ENCODE peak calls at places on chromosomes 1 and 21, in seven cellular contexts. One of them, this sample, is unnamed.

GRCh38 chr1:66575739-66576138 is 41.8 kb downstream of the SGIP1 start:
- DNase-seq in activated T-helper 1 cell treated with anti-CD3 and anti-CD28 coated beads, Interleukin-2, amount 50 U/mL, for 16 hours: no peak
- DNase-seq in uterus: peak
- DNase-seq in Ammon's horn: peak
- DNase-seq in activated CD8-positive, alpha-beta memory T cell treated with anti-CD3 and anti-CD28 coated beads for 24 hours: no peak
- DNase-seq in skeletal muscle cell: peak
- DNase-seq in mesendoderm: no peak
- DNase-seq in this sample: no peak

GRCh38 chr1:49651136-49651535 is 372.6 kb downstream of the AGBL4 start:
- DNase-seq in mesendoderm: peak
- DNase-seq in skeletal muscle cell: no peak
- DNase-seq in activated CD8-positive, alpha-beta memory T cell treated with anti-CD3 and anti-CD28 coated beads for 24 hours: no peak
- DNase-seq in activated T-helper 1 cell treated with anti-CD3 and anti-CD28 coated beads, Interleukin-2, amount 50 U/mL, for 16 hours: no peak
- DNase-seq in Ammon's horn: no peak
- DNase-seq in uterus: no peak
- DNase-seq in this sample: no peak

GRCh38 chr1:153503766-153504165 is 32.0 kb downstream of the S100A6 start:
- DNase-seq in activated T-helper 1 cell treated with anti-CD3 and anti-CD28 coated beads, Interleukin-2, amount 50 U/mL, for 16 hours: no peak
- DNase-seq in skeletal muscle cell: no peak
- DNase-seq in mesendoderm: no peak
- DNase-seq in activated CD8-positive, alpha-beta memory T cell treated with anti-CD3 and anti-CD28 coated beads for 24 hours: no peak
- DNase-seq in Ammon's horn: no peak
- DNase-seq in uterus: no peak
- DNase-seq in this sample: no peak

GRCh38 chr1:15038232-15039016 is 115.1 kb upstream of the TMEM51 start:
- DNase-seq in activated T-helper 1 cell treated with anti-CD3 and anti-CD28 coated beads, Interleukin-2, amount 50 U/mL, for 16 hours: no peak
- DNase-seq in activated CD8-positive, alpha-beta memory T cell treated with anti-CD3 and anti-CD28 coated beads for 24 hours: no peak
- DNase-seq in mesendoderm: peak
- DNase-seq in uterus: no peak
- DNase-seq in skeletal muscle cell: no peak
- DNase-seq in Ammon's horn: no peak
- DNase-seq in this sample: no peak

GRCh38 chr1:43466403-43466802 is 12.7 kb upstream of the HYI start:
- DNase-seq in Ammon's horn: no peak
- DNase-seq in uterus: no peak
- DNase-seq in activated CD8-positive, alpha-beta memory T cell treated with anti-CD3 and anti-CD28 coated beads for 24 hours: no peak
- DNase-seq in mesendoderm: no peak
- DNase-seq in skeletal muscle cell: no peak
- DNase-seq in activated T-helper 1 cell treated with anti-CD3 and anti-CD28 coated beads, Interleukin-2, amount 50 U/mL, for 16 hours: no peak
- DNase-seq in this sample: no peak

GRCh38 chr1:230350208-230350921 is 75.8 kb downstream of the PGBD5 start:
- DNase-seq in uterus: no peak
- DNase-seq in activated T-helper 1 cell treated with anti-CD3 and anti-CD28 coated beads, Interleukin-2, amount 50 U/mL, for 16 hours: no peak
- DNase-seq in Ammon's horn: no peak
- DNase-seq in activated CD8-positive, alpha-beta memory T cell treated with anti-CD3 and anti-CD28 coated beads for 24 hours: no peak
- DNase-seq in skeletal muscle cell: no peak
- DNase-seq in mesendoderm: no peak
- DNase-seq in this sample: no peak

GRCh38 chr1:41920658-41921057 is 1.9 kb upstream of the HIVEP3 start:
- DNase-seq in mesendoderm: no peak
- DNase-seq in Ammon's horn: no peak
- DNase-seq in activated T-helper 1 cell treated with anti-CD3 and anti-CD28 coated beads, Interleukin-2, amount 50 U/mL, for 16 hours: no peak
- DNase-seq in activated CD8-positive, alpha-beta memory T cell treated with anti-CD3 and anti-CD28 coated beads for 24 hours: no peak
- DNase-seq in uterus: no peak
- DNase-seq in skeletal muscle cell: no peak
- DNase-seq in this sample: no peak

GRCh38 chr1:87685366-87686136 is 356.9 kb downstream of the LMO4 start:
- DNase-seq in activated T-helper 1 cell treated with anti-CD3 and anti-CD28 coated beads, Interleukin-2, amount 50 U/mL, for 16 hours: no peak
- DNase-seq in uterus: no peak
- DNase-seq in Ammon's horn: no peak
- DNase-seq in mesendoderm: no peak
- DNase-seq in activated CD8-positive, alpha-beta memory T cell treated with anti-CD3 and anti-CD28 coated beads for 24 hours: no peak
- DNase-seq in skeletal muscle cell: no peak
- DNase-seq in this sample: peak

GRCh38 chr1:200336111-200336845 is 73.6 kb downstream of the ZNF281 start:
- DNase-seq in activated CD8-positive, alpha-beta memory T cell treated with anti-CD3 and anti-CD28 coated beads for 24 hours: no peak
- DNase-seq in mesendoderm: peak
- DNase-seq in uterus: no peak
- DNase-seq in Ammon's horn: no peak
- DNase-seq in skeletal muscle cell: no peak
- DNase-seq in activated T-helper 1 cell treated with anti-CD3 and anti-CD28 coated beads, Interleukin-2, amount 50 U/mL, for 16 hours: no peak
- DNase-seq in this sample: no peak

GRCh38 chr21:43337901-43338655 is 88.9 kb downstream of the SIK1 start:
- DNase-seq in Ammon's horn: no peak
- DNase-seq in mesendoderm: no peak
- DNase-seq in activated CD8-positive, alpha-beta memory T cell treated with anti-CD3 and anti-CD28 coated beads for 24 hours: no peak
- DNase-seq in activated T-helper 1 cell treated with anti-CD3 and anti-CD28 coated beads, Interleukin-2, amount 50 U/mL, for 16 hours: no peak
- DNase-seq in uterus: no peak
- DNase-seq in skeletal muscle cell: no peak
- DNase-seq in this sample: no peak

GRCh38 chr21:30194701-30195299 is 21.1 kb downstream of the CLDN8 start:
- DNase-seq in activated CD8-positive, alpha-beta memory T cell treated with anti-CD3 and anti-CD28 coated beads for 24 hours: no peak
- DNase-seq in mesendoderm: peak
- DNase-seq in skeletal muscle cell: no peak
- DNase-seq in activated T-helper 1 cell treated with anti-CD3 and anti-CD28 coated beads, Interleukin-2, amount 50 U/mL, for 16 hours: no peak
- DNase-seq in uterus: no peak
- DNase-seq in Ammon's horn: peak
- DNase-seq in this sample: peak

GRCh38 chr1:174743654-174744561 is 255.8 kb upstream of the CACYBP start:
- DNase-seq in mesendoderm: peak
- DNase-seq in Ammon's horn: peak
- DNase-seq in activated CD8-positive, alpha-beta memory T cell treated with anti-CD3 and anti-CD28 coated beads for 24 hours: no peak
- DNase-seq in activated T-helper 1 cell treated with anti-CD3 and anti-CD28 coated beads, Interleukin-2, amount 50 U/mL, for 16 hours: no peak
- DNase-seq in skeletal muscle cell: no peak
- DNase-seq in uterus: no peak
- DNase-seq in this sample: peak

GRCh38 chr1:935751-936231 is 12.1 kb downstream of the SAMD11 start:
- DNase-seq in skeletal muscle cell: no peak
- DNase-seq in uterus: no peak
- DNase-seq in Ammon's horn: no peak
- DNase-seq in mesendoderm: peak
- DNase-seq in activated T-helper 1 cell treated with anti-CD3 and anti-CD28 coated beads, Interleukin-2, amount 50 U/mL, for 16 hours: no peak
- DNase-seq in activated CD8-positive, alpha-beta memory T cell treated with anti-CD3 and anti-CD28 coated beads for 24 hours: no peak
- DNase-seq in this sample: peak

GRCh38 chr1:11184973-11185372 is 4.2 kb upstream of the ANGPTL7 start:
- DNase-seq in Ammon's horn: no peak
- DNase-seq in activated CD8-positive, alpha-beta memory T cell treated with anti-CD3 and anti-CD28 coated beads for 24 hours: no peak
- DNase-seq in activated T-helper 1 cell treated with anti-CD3 and anti-CD28 coated beads, Interleukin-2, amount 50 U/mL, for 16 hours: no peak
- DNase-seq in mesendoderm: no peak
- DNase-seq in uterus: no peak
- DNase-seq in skeletal muscle cell: no peak
- DNase-seq in this sample: no peak

GRCh38 chr1:230308821-230309220 is 117.3 kb downstream of the PGBD5 start:
- DNase-seq in activated CD8-positive, alpha-beta memory T cell treated with anti-CD3 and anti-CD28 coated beads for 24 hours: no peak
- DNase-seq in uterus: no peak
- DNase-seq in activated T-helper 1 cell treated with anti-CD3 and anti-CD28 coated beads, Interleukin-2, amount 50 U/mL, for 16 hours: no peak
- DNase-seq in skeletal muscle cell: no peak
- DNase-seq in mesendoderm: no peak
- DNase-seq in Ammon's horn: no peak
- DNase-seq in this sample: no peak

GRCh38 chr1:113531321-113531720 is 141.0 kb downstream of the MAGI3 start:
- DNase-seq in mesendoderm: no peak
- DNase-seq in activated CD8-positive, alpha-beta memory T cell treated with anti-CD3 and anti-CD28 coated beads for 24 hours: no peak
- DNase-seq in Ammon's horn: no peak
- DNase-seq in skeletal muscle cell: no peak
- DNase-seq in uterus: no peak
- DNase-seq in activated T-helper 1 cell treated with anti-CD3 and anti-CD28 coated beads, Interleukin-2, amount 50 U/mL, for 16 hours: no peak
- DNase-seq in this sample: no peak

GRCh38 chr1:241627453-241628329 is 12.5 kb downstream of the CHML start:
- DNase-seq in activated CD8-positive, alpha-beta memory T cell treated with anti-CD3 and anti-CD28 coated beads for 24 hours: no peak
- DNase-seq in activated T-helper 1 cell treated with anti-CD3 and anti-CD28 coated beads, Interleukin-2, amount 50 U/mL, for 16 hours: no peak
- DNase-seq in uterus: no peak
- DNase-seq in mesendoderm: peak
- DNase-seq in skeletal muscle cell: no peak
- DNase-seq in Ammon's horn: peak
- DNase-seq in this sample: no peak

GRCh38 chr1:154574715-154575114 is 7.1 kb downstream of the CHRNB2 start:
- DNase-seq in skeletal muscle cell: no peak
- DNase-seq in mesendoderm: peak
- DNase-seq in activated CD8-positive, alpha-beta memory T cell treated with anti-CD3 and anti-CD28 coated beads for 24 hours: no peak
- DNase-seq in uterus: no peak
- DNase-seq in activated T-helper 1 cell treated with anti-CD3 and anti-CD28 coated beads, Interleukin-2, amount 50 U/mL, for 16 hours: no peak
- DNase-seq in Ammon's horn: peak
- DNase-seq in this sample: peak

GRCh38 chr1:212514056-212514614 is 81.4 kb downstream of the NENF start:
- DNase-seq in uterus: no peak
- DNase-seq in activated T-helper 1 cell treated with anti-CD3 and anti-CD28 coated beads, Interleukin-2, amount 50 U/mL, for 16 hours: no peak
- DNase-seq in activated CD8-positive, alpha-beta memory T cell treated with anti-CD3 and anti-CD28 coated beads for 24 hours: peak
- DNase-seq in Ammon's horn: peak
- DNase-seq in mesendoderm: peak
- DNase-seq in skeletal muscle cell: no peak
- DNase-seq in this sample: no peak

GRCh38 chr21:26379561-26379960 is 193.5 kb downstream of the CYYR1 start:
- DNase-seq in activated T-helper 1 cell treated with anti-CD3 and anti-CD28 coated beads, Interleukin-2, amount 50 U/mL, for 16 hours: no peak
- DNase-seq in Ammon's horn: no peak
- DNase-seq in skeletal muscle cell: no peak
- DNase-seq in activated CD8-positive, alpha-beta memory T cell treated with anti-CD3 and anti-CD28 coated beads for 24 hours: no peak
- DNase-seq in mesendoderm: no peak
- DNase-seq in uterus: no peak
- DNase-seq in this sample: no peak

GRCh38 chr1:53619811-53620619 is 118.9 kb downstream of the GLIS1 start:
- DNase-seq in uterus: peak
- DNase-seq in activated T-helper 1 cell treated with anti-CD3 and anti-CD28 coated beads, Interleukin-2, amount 50 U/mL, for 16 hours: no peak
- DNase-seq in skeletal muscle cell: no peak
- DNase-seq in activated CD8-positive, alpha-beta memory T cell treated with anti-CD3 and anti-CD28 coated beads for 24 hours: no peak
- DNase-seq in mesendoderm: no peak
- DNase-seq in Ammon's horn: peak
- DNase-seq in this sample: no peak

GRCh38 chr1:45359882-45360513 is 19.8 kb upstream of the MUTYH start:
- DNase-seq in activated CD8-positive, alpha-beta memory T cell treated with anti-CD3 and anti-CD28 coated beads for 24 hours: peak
- DNase-seq in mesendoderm: peak
- DNase-seq in skeletal muscle cell: peak
- DNase-seq in Ammon's horn: peak
- DNase-seq in activated T-helper 1 cell treated with anti-CD3 and anti-CD28 coated beads, Interleukin-2, amount 50 U/mL, for 16 hours: no peak
- DNase-seq in uterus: peak
- DNase-seq in this sample: peak

GRCh38 chr1:169809370-169810095 is 14.8 kb upstream of the METTL18 start:
- DNase-seq in activated CD8-positive, alpha-beta memory T cell treated with anti-CD3 and anti-CD28 coated beads for 24 hours: no peak
- DNase-seq in Ammon's horn: peak
- DNase-seq in skeletal muscle cell: no peak
- DNase-seq in activated T-helper 1 cell treated with anti-CD3 and anti-CD28 coated beads, Interleukin-2, amount 50 U/mL, for 16 hours: no peak
- DNase-seq in uterus: no peak
- DNase-seq in mesendoderm: peak
- DNase-seq in this sample: peak

GRCh38 chr1:21436488-21437340 is 3.2 kb upstream of the NBPF3 start:
- DNase-seq in skeletal muscle cell: no peak
- DNase-seq in uterus: no peak
- DNase-seq in activated CD8-positive, alpha-beta memory T cell treated with anti-CD3 and anti-CD28 coated beads for 24 hours: no peak
- DNase-seq in activated T-helper 1 cell treated with anti-CD3 and anti-CD28 coated beads, Interleukin-2, amount 50 U/mL, for 16 hours: no peak
- DNase-seq in Ammon's horn: peak
- DNase-seq in mesendoderm: peak
- DNase-seq in this sample: no peak

GRCh38 chr1:57549280-57549679 is 125.4 kb upstream of the DAB1 start:
- DNase-seq in skeletal muscle cell: no peak
- DNase-seq in Ammon's horn: no peak
- DNase-seq in uterus: no peak
- DNase-seq in activated CD8-positive, alpha-beta memory T cell treated with anti-CD3 and anti-CD28 coated beads for 24 hours: no peak
- DNase-seq in mesendoderm: no peak
- DNase-seq in activated T-helper 1 cell treated with anti-CD3 and anti-CD28 coated beads, Interleukin-2, amount 50 U/mL, for 16 hours: no peak
- DNase-seq in this sample: no peak

GRCh38 chr1:170162385-170163226 is 16.8 kb downstream of the NTMT2 start:
- DNase-seq in mesendoderm: peak
- DNase-seq in Ammon's horn: no peak
- DNase-seq in activated T-helper 1 cell treated with anti-CD3 and anti-CD28 coated beads, Interleukin-2, amount 50 U/mL, for 16 hours: no peak
- DNase-seq in activated CD8-positive, alpha-beta memory T cell treated with anti-CD3 and anti-CD28 coated beads for 24 hours: no peak
- DNase-seq in uterus: peak
- DNase-seq in skeletal muscle cell: peak
- DNase-seq in this sample: no peak

GRCh38 chr1:167713330-167714081 is 8.3 kb upstream of the MPZL1 start:
- DNase-seq in skeletal muscle cell: no peak
- DNase-seq in activated T-helper 1 cell treated with anti-CD3 and anti-CD28 coated beads, Interleukin-2, amount 50 U/mL, for 16 hours: peak
- DNase-seq in Ammon's horn: peak
- DNase-seq in activated CD8-positive, alpha-beta memory T cell treated with anti-CD3 and anti-CD28 coated beads for 24 hours: peak
- DNase-seq in uterus: peak
- DNase-seq in mesendoderm: peak
- DNase-seq in this sample: peak

GRCh38 chr21:45050361-45050785 is 24.0 kb upstream of the ADARB1 start:
- DNase-seq in Ammon's horn: no peak
- DNase-seq in uterus: no peak
- DNase-seq in activated CD8-positive, alpha-beta memory T cell treated with anti-CD3 and anti-CD28 coated beads for 24 hours: no peak
- DNase-seq in activated T-helper 1 cell treated with anti-CD3 and anti-CD28 coated beads, Interleukin-2, amount 50 U/mL, for 16 hours: no peak
- DNase-seq in mesendoderm: no peak
- DNase-seq in skeletal muscle cell: peak
- DNase-seq in this sample: no peak

GRCh38 chr1:196400478-196401453 is 207.5 kb downstream of the KCNT2 start:
- DNase-seq in Ammon's horn: no peak
- DNase-seq in uterus: no peak
- DNase-seq in activated T-helper 1 cell treated with anti-CD3 and anti-CD28 coated beads, Interleukin-2, amount 50 U/mL, for 16 hours: no peak
- DNase-seq in skeletal muscle cell: peak
- DNase-seq in activated CD8-positive, alpha-beta memory T cell treated with anti-CD3 and anti-CD28 coated beads for 24 hours: no peak
- DNase-seq in mesendoderm: peak
- DNase-seq in this sample: no peak